ENCODE peak calls at places on chromosomes 2 and 18, in eight cellular contexts. One of them, this sample, is unnamed.

GRCh38 chr2:31945572-31945935 is 65.3 kb downstream of the MEMO1 start:
- DNase-seq in coronary artery: no peak
- DNase-seq in SK-N-SH: no peak
- DNase-seq in GM12865: no peak
- DNase-seq in IMR-90: peak
- DNase-seq in fibroblast of lung: no peak
- DNase-seq in PC-3: peak
- DNase-seq in adrenal gland: peak
- DNase-seq in this sample: no peak

GRCh38 chr18:5059540-5060032 is 137.5 kb downstream of the AKAIN1 start:
- DNase-seq in fibroblast of lung: no peak
- DNase-seq in SK-N-SH: no peak
- DNase-seq in coronary artery: no peak
- DNase-seq in adrenal gland: no peak
- DNase-seq in GM12865: no peak
- DNase-seq in IMR-90: no peak
- DNase-seq in PC-3: no peak
- DNase-seq in this sample: no peak

GRCh38 chr2:180728928-180729559 is 251.4 kb upstream of the UBE2E3 start:
- DNase-seq in PC-3: peak
- DNase-seq in adrenal gland: no peak
- DNase-seq in GM12865: no peak
- DNase-seq in coronary artery: no peak
- DNase-seq in fibroblast of lung: peak
- DNase-seq in IMR-90: peak
- DNase-seq in SK-N-SH: no peak
- DNase-seq in this sample: peak

GRCh38 chr2:221896505-221897151 is 324.5 kb upstream of the EPHA4 start:
- DNase-seq in SK-N-SH: no peak
- DNase-seq in IMR-90: peak
- DNase-seq in adrenal gland: peak
- DNase-seq in coronary artery: no peak
- DNase-seq in PC-3: peak
- DNase-seq in GM12865: no peak
- DNase-seq in fibroblast of lung: peak
- DNase-seq in this sample: no peak

GRCh38 chr2:146481629-146482028 is 1363.2 kb upstream of the ACVR2A start:
- DNase-seq in PC-3: peak
- DNase-seq in IMR-90: peak
- DNase-seq in adrenal gland: no peak
- DNase-seq in fibroblast of lung: peak
- DNase-seq in GM12865: no peak
- DNase-seq in SK-N-SH: no peak
- DNase-seq in coronary artery: no peak
- DNase-seq in this sample: no peak

GRCh38 chr2:102206666-102207341 is 20.0 kb downstream of the IL1RL2 start:
- DNase-seq in adrenal gland: peak
- DNase-seq in coronary artery: no peak
- DNase-seq in PC-3: peak
- DNase-seq in IMR-90: no peak
- DNase-seq in fibroblast of lung: no peak
- DNase-seq in GM12865: no peak
- DNase-seq in SK-N-SH: no peak
- DNase-seq in this sample: no peak

GRCh38 chr2:14220101-14220500 is 412.4 kb upstream of the LRATD1 start:
- DNase-seq in IMR-90: no peak
- DNase-seq in SK-N-SH: no peak
- DNase-seq in PC-3: peak
- DNase-seq in fibroblast of lung: peak
- DNase-seq in coronary artery: no peak
- DNase-seq in GM12865: no peak
- DNase-seq in adrenal gland: no peak
- DNase-seq in this sample: no peak

GRCh38 chr2:172970660-172971059 is 105.0 kb upstream of the MAP3K20 start:
- DNase-seq in PC-3: no peak
- DNase-seq in fibroblast of lung: no peak
- DNase-seq in GM12865: no peak
- DNase-seq in IMR-90: no peak
- DNase-seq in coronary artery: no peak
- DNase-seq in adrenal gland: no peak
- DNase-seq in SK-N-SH: no peak
- DNase-seq in this sample: no peak

GRCh38 chr2:149068996-149069888 is 30.7 kb downstream of the LYPD6B start:
- DNase-seq in IMR-90: peak
- DNase-seq in PC-3: peak
- DNase-seq in coronary artery: no peak
- DNase-seq in fibroblast of lung: peak
- DNase-seq in adrenal gland: no peak
- DNase-seq in SK-N-SH: no peak
- DNase-seq in GM12865: no peak
- DNase-seq in this sample: peak

GRCh38 chr2:151049746-151050145 is 211.9 kb downstream of the RBM43 start:
- DNase-seq in fibroblast of lung: peak
- DNase-seq in GM12865: no peak
- DNase-seq in IMR-90: peak
- DNase-seq in coronary artery: no peak
- DNase-seq in PC-3: peak
- DNase-seq in SK-N-SH: no peak
- DNase-seq in adrenal gland: no peak
- DNase-seq in this sample: peak

GRCh38 chr2:226726546-226726945 is 73.1 kb downstream of the IRS1 start:
- DNase-seq in adrenal gland: no peak
- DNase-seq in PC-3: peak
- DNase-seq in coronary artery: no peak
- DNase-seq in GM12865: no peak
- DNase-seq in IMR-90: peak
- DNase-seq in SK-N-SH: no peak
- DNase-seq in fibroblast of lung: no peak
- DNase-seq in this sample: no peak

GRCh38 chr18:37721544-37722302 is 156.1 kb upstream of the CELF4 start:
- DNase-seq in fibroblast of lung: no peak
- DNase-seq in SK-N-SH: no peak
- DNase-seq in IMR-90: no peak
- DNase-seq in PC-3: no peak
- DNase-seq in adrenal gland: no peak
- DNase-seq in coronary artery: no peak
- DNase-seq in GM12865: no peak
- DNase-seq in this sample: no peak

GRCh38 chr2:209208211-209208610 is 215.6 kb upstream of the MAP2 start:
- DNase-seq in IMR-90: no peak
- DNase-seq in coronary artery: no peak
- DNase-seq in PC-3: peak
- DNase-seq in fibroblast of lung: peak
- DNase-seq in SK-N-SH: peak
- DNase-seq in GM12865: peak
- DNase-seq in adrenal gland: peak
- DNase-seq in this sample: no peak

GRCh38 chr18:10145523-10145922 is 231.7 kb downstream of the VAPA start:
- DNase-seq in coronary artery: no peak
- DNase-seq in IMR-90: no peak
- DNase-seq in GM12865: no peak
- DNase-seq in adrenal gland: no peak
- DNase-seq in SK-N-SH: no peak
- DNase-seq in PC-3: no peak
- DNase-seq in fibroblast of lung: no peak
- DNase-seq in this sample: no peak

GRCh38 chr18:22378672-22379282 is 38.9 kb downstream of the CTAGE1 start:
- DNase-seq in IMR-90: peak
- DNase-seq in GM12865: peak
- DNase-seq in adrenal gland: peak
- DNase-seq in coronary artery: no peak
- DNase-seq in PC-3: peak
- DNase-seq in fibroblast of lung: peak
- DNase-seq in SK-N-SH: peak
- DNase-seq in this sample: peak

GRCh38 chr18:12579775-12580174 is 78.1 kb downstream of the SPIRE1 start:
- DNase-seq in GM12865: peak
- DNase-seq in coronary artery: no peak
- DNase-seq in PC-3: no peak
- DNase-seq in IMR-90: no peak
- DNase-seq in adrenal gland: no peak
- DNase-seq in SK-N-SH: no peak
- DNase-seq in fibroblast of lung: no peak
- DNase-seq in this sample: no peak

GRCh38 chr2:154194917-154195643 is 323.4 kb downstream of the GALNT13 start:
- DNase-seq in PC-3: peak
- DNase-seq in adrenal gland: no peak
- DNase-seq in SK-N-SH: no peak
- DNase-seq in IMR-90: no peak
- DNase-seq in coronary artery: no peak
- DNase-seq in GM12865: no peak
- DNase-seq in fibroblast of lung: no peak
- DNase-seq in this sample: no peak

GRCh38 chr2:119678021-119678656 is 862 bp upstream of the TMEM177 start:
- DNase-seq in IMR-90: no peak
- DNase-seq in PC-3: peak
- DNase-seq in SK-N-SH: peak
- DNase-seq in GM12865: no peak
- DNase-seq in fibroblast of lung: no peak
- DNase-seq in adrenal gland: no peak
- DNase-seq in coronary artery: peak
- DNase-seq in this sample: no peak

GRCh38 chr2:66851449-66851872 is 416.5 kb downstream of the MEIS1 start:
- DNase-seq in GM12865: no peak
- DNase-seq in SK-N-SH: no peak
- DNase-seq in fibroblast of lung: peak
- DNase-seq in IMR-90: peak
- DNase-seq in adrenal gland: no peak
- DNase-seq in coronary artery: no peak
- DNase-seq in PC-3: peak
- DNase-seq in this sample: peak

GRCh38 chr2:88350262-88350640 is 102.2 kb downstream of the FOXI3 start:
- DNase-seq in GM12865: no peak
- DNase-seq in SK-N-SH: peak
- DNase-seq in IMR-90: no peak
- DNase-seq in coronary artery: no peak
- DNase-seq in PC-3: no peak
- DNase-seq in fibroblast of lung: no peak
- DNase-seq in adrenal gland: no peak
- DNase-seq in this sample: no peak

GRCh38 chr2:88355486-88355885 is 97.0 kb downstream of the FOXI3 start:
- DNase-seq in PC-3: no peak
- DNase-seq in GM12865: no peak
- DNase-seq in IMR-90: no peak
- DNase-seq in adrenal gland: no peak
- DNase-seq in SK-N-SH: no peak
- DNase-seq in coronary artery: no peak
- DNase-seq in fibroblast of lung: no peak
- DNase-seq in this sample: no peak

GRCh38 chr2:88345842-88346241 is 106.7 kb downstream of the FOXI3 start:
- DNase-seq in GM12865: no peak
- DNase-seq in PC-3: no peak
- DNase-seq in SK-N-SH: no peak
- DNase-seq in IMR-90: no peak
- DNase-seq in fibroblast of lung: no peak
- DNase-seq in coronary artery: no peak
- DNase-seq in adrenal gland: no peak
- DNase-seq in this sample: no peak

GRCh38 chr2:88350641-88351601 is 101.6 kb downstream of the FOXI3 start:
- DNase-seq in SK-N-SH: peak
- DNase-seq in GM12865: peak
- DNase-seq in PC-3: peak
- DNase-seq in fibroblast of lung: peak
- DNase-seq in adrenal gland: peak
- DNase-seq in coronary artery: no peak
- DNase-seq in IMR-90: peak
- DNase-seq in this sample: peak
- TF ChIP-seq CTCF in SK-N-SH: peak
- TF ChIP-seq CTCF in GM12865: peak
- TF ChIP-seq CTCF in PC-3: peak
- TF ChIP-seq CTCF in fibroblast of lung: peak
- TF ChIP-seq CTCF in adrenal gland: peak
- TF ChIP-seq CTCF in coronary artery: peak
- TF ChIP-seq CTCF in IMR-90: peak
- TF ChIP-seq CTCF in this sample: peak

GRCh38 chr18:68402784-68403183 is 312.1 kb downstream of the TMX3 start:
- DNase-seq in SK-N-SH: no peak
- DNase-seq in coronary artery: no peak
- DNase-seq in GM12865: no peak
- DNase-seq in adrenal gland: no peak
- DNase-seq in PC-3: peak
- DNase-seq in IMR-90: no peak
- DNase-seq in fibroblast of lung: no peak
- DNase-seq in this sample: no peak

GRCh38 chr18:68409585-68409984 is 305.3 kb downstream of the TMX3 start:
- DNase-seq in GM12865: no peak
- DNase-seq in PC-3: no peak
- DNase-seq in coronary artery: no peak
- DNase-seq in fibroblast of lung: no peak
- DNase-seq in SK-N-SH: no peak
- DNase-seq in adrenal gland: no peak
- DNase-seq in IMR-90: no peak
- DNase-seq in this sample: no peak

GRCh38 chr18:68400889-68401288 is 314.0 kb downstream of the TMX3 start:
- DNase-seq in SK-N-SH: no peak
- DNase-seq in coronary artery: no peak
- DNase-seq in GM12865: no peak
- DNase-seq in PC-3: no peak
- DNase-seq in IMR-90: no peak
- DNase-seq in adrenal gland: no peak
- DNase-seq in fibroblast of lung: no peak
- DNase-seq in this sample: no peak

DNA sequence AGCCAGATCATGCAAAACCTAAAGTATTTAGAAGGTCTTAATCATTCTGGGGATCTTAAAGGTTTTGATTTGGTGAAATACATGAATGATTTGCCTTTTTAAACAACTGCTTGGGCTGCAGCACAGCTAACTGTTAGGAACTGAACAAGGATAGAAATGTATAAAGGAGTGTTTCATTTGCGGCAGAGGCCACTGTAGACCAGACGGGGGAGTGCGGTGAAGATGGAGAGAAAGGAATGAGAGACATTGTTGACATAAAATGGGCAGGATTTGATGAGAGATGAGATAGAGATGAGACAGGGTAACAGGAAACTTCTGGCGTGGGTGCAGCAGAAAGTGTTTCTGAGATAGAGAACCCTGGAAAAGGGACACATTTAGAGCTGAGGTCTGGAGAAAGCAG is 308.1 kb downstream of the TMX3 start:
- DNase-seq in SK-N-SH: no peak
- DNase-seq in GM12865: no peak
- DNase-seq in IMR-90: no peak
- DNase-seq in PC-3: peak
- DNase-seq in coronary artery: no peak
- DNase-seq in fibroblast of lung: no peak
- DNase-seq in adrenal gland: no peak
- DNase-seq in this sample: no peak
- TF ChIP-seq CTCF in SK-N-SH: no peak
- TF ChIP-seq CTCF in GM12865: no peak
- TF ChIP-seq CTCF in IMR-90: no peak
- TF ChIP-seq CTCF in PC-3: peak
- TF ChIP-seq CTCF in coronary artery: no peak
- TF ChIP-seq CTCF in fibroblast of lung: peak
- TF ChIP-seq CTCF in adrenal gland: no peak
- TF ChIP-seq CTCF in this sample: no peak

GRCh38 chr2:100964222-100964621 is 37.9 kb upstream of the RPL31 start:
- DNase-seq in coronary artery: no peak
- DNase-seq in PC-3: no peak
- DNase-seq in adrenal gland: no peak
- DNase-seq in IMR-90: no peak
- DNase-seq in SK-N-SH: no peak
- DNase-seq in fibroblast of lung: no peak
- DNase-seq in GM12865: no peak
- DNase-seq in this sample: no peak
- TF ChIP-seq CTCF in coronary artery: no peak
- TF ChIP-seq CTCF in PC-3: no peak
- TF ChIP-seq CTCF in adrenal gland: no peak
- TF ChIP-seq CTCF in IMR-90: no peak
- TF ChIP-seq CTCF in SK-N-SH: no peak
- TF ChIP-seq CTCF in fibroblast of lung: no peak
- TF ChIP-seq CTCF in GM12865: no peak
- TF ChIP-seq CTCF in this sample: no peak

GRCh38 chr2:165407464-165407863 is 62.0 kb upstream of the CSRNP3 start:
- DNase-seq in fibroblast of lung: no peak
- DNase-seq in coronary artery: no peak
- DNase-seq in adrenal gland: no peak
- DNase-seq in SK-N-SH: no peak
- DNase-seq in GM12865: no peak
- DNase-seq in IMR-90: no peak
- DNase-seq in PC-3: peak
- DNase-seq in this sample: no peak
- TF ChIP-seq CTCF in fibroblast of lung: no peak
- TF ChIP-seq CTCF in coronary artery: no peak
- TF ChIP-seq CTCF in adrenal gland: no peak
- TF ChIP-seq CTCF in SK-N-SH: no peak
- TF ChIP-seq CTCF in GM12865: no peak
- TF ChIP-seq CTCF in IMR-90: no peak
- TF ChIP-seq CTCF in PC-3: no peak
- TF ChIP-seq CTCF in this sample: no peak